ENCODE peak calls at places on chromosomes 4 and X, in nine cellular contexts. S is caudate nucleus, N is choroid plexus epithelial cell, L is NCI-H345, P is HFFc6, R is MV-4-11, U is pancreas, W is T-cell, D is activated T-helper 1 cell treated with Interleukin-2 at 50 U/mL for 16 hours. X is an unnamed sample.

GRCh38 chr4:111283066-111283677 is 660.3 kb upstream of the PITX2 start:
- DNase-seq in N (peak), W (no peak), U (peak), P (peak), R (peak), D (no peak), S (no peak), L (peak), X (no peak)

GRCh38 chrX:20432746-20433374 is 166.2 kb upstream of the RPS6KA3 start:
- DNase-seq in N (peak), R (peak), L (no peak), P (no peak), W (no peak), D (no peak), U (no peak), S (no peak), X (no peak)

GRCh38 chrX:107935664-107936433 is 46.3 kb downstream of the TEX13B start:
- DNase-seq in S (no peak), N (peak), L (peak), R (no peak), D (no peak), P (no peak), W (no peak), U (peak), X (no peak)

GRCh38 chr4:64784125-64784524 is 374.9 kb upstream of the TECRL start:
- DNase-seq in P (no peak), D (no peak), U (no peak), R (no peak), L (peak), S (no peak), N (peak), W (no peak), X (no peak)

GRCh38 chr4:73662709-73663546 is 42.7 kb upstream of the RASSF6 start:
- DNase-seq in D (no peak), P (peak), S (no peak), W (no peak), U (no peak), N (peak), R (peak), L (peak), X (peak)

GRCh38 chr4:164097119-164097518 is 602.6 kb downstream of the TMA16 start:
- DNase-seq in D (no peak), P (no peak), W (no peak), S (no peak), R (no peak), L (no peak), N (no peak), U (no peak), X (no peak)

GRCh38 chr4:47968847-47969246 is 47.6 kb downstream of the CNGA1 start:
- DNase-seq in R (no peak), W (no peak), L (no peak), U (no peak), D (no peak), N (no peak), P (no peak), S (no peak), X (no peak)

GRCh38 chrX:17788956-17789562 is 51.8 kb downstream of the SCML1 start:
- DNase-seq in L (no peak), S (no peak), W (no peak), P (no peak), N (no peak), U (no peak), R (no peak), D (no peak), X (no peak)

GRCh38 chr4:52659722-52660261 is 691 bp upstream of the USP46 start:
- DNase-seq in R (no peak), L (peak), U (peak), P (no peak), N (peak), W (no peak), S (peak), D (no peak), X (no peak)

GRCh38 chrX:5898463-5898862 is 330.2 kb downstream of the NLGN4X start:
- DNase-seq in D (no peak), P (no peak), N (no peak), L (no peak), S (no peak), W (no peak), U (no peak), R (no peak), X (no peak)

GRCh38 chrX:112313201-112313600 is 230.6 kb upstream of the TRPC5 start:
- DNase-seq in L (no peak), N (no peak), W (no peak), D (no peak), R (no peak), S (no peak), U (no peak), P (no peak), X (no peak)

GRCh38 chr4:82645868-82646267 is 84.1 kb upstream of the TMEM150C start:
- DNase-seq in N (no peak), R (no peak), W (no peak), P (no peak), U (no peak), S (no peak), D (no peak), L (no peak), X (no peak)

GRCh38 chrX:148517191-148517590 is 16.8 kb downstream of the AFF2 start:
- DNase-seq in R (peak), S (no peak), W (no peak), U (no peak), L (no peak), D (no peak), P (no peak), N (no peak), X (no peak)

GRCh38 chr4:114081783-114082182 is 102.3 kb upstream of the ARSJ start:
- DNase-seq in P (no peak), W (no peak), D (no peak), S (no peak), L (no peak), R (no peak), N (no peak), U (no peak), X (no peak)

GRCh38 chr4:81032805-81033684 is 2.5 kb downstream of the BMP3 start:
- DNase-seq in W (no peak), D (no peak), S (no peak), R (no peak), U (no peak), N (no peak), P (no peak), L (peak), X (peak)

GRCh38 chrX:97363843-97364242 is 480.1 kb downstream of the RPA4 start:
- DNase-seq in S (no peak), R (no peak), U (no peak), D (no peak), P (no peak), N (no peak), W (no peak), L (no peak), X (no peak)

GRCh38 chr4:107468812-107469211 is 251.2 kb downstream of the PAPSS1 start:
- DNase-seq in P (no peak), W (no peak), S (no peak), L (no peak), U (no peak), R (no peak), D (no peak), N (no peak), X (no peak)

GRCh38 chr4:132557660-132558059 is 591.4 kb upstream of the PCDH10 start:
- DNase-seq in L (no peak), D (no peak), W (no peak), R (no peak), S (no peak), U (no peak), N (peak), P (peak), X (no peak)

GRCh38 chr4:143286733-143287570 is 49.7 kb upstream of the GAB1 start:
- DNase-seq in L (no peak), U (no peak), N (peak), R (no peak), D (no peak), P (peak), S (no peak), W (no peak), X (no peak)

GRCh38 chrX:2324116-2324515 is 176.7 kb downstream of the DHRSX start:
- DNase-seq in L (no peak), W (no peak), D (no peak), S (no peak), U (no peak), N (no peak), R (no peak), P (no peak), X (no peak)

GRCh38 chrX:53000447-53001208 is 42.3 kb upstream of the FAM156A start:
- DNase-seq in R (no peak), D (no peak), N (no peak), U (no peak), L (no peak), S (no peak), P (no peak), W (no peak), X (no peak)

GRCh38 chr4:123555500-123556273 is 159.1 kb downstream of the SPRY1 start:
- DNase-seq in D (no peak), P (no peak), W (no peak), R (peak), N (peak), S (no peak), U (peak), L (no peak), X (no peak)

GRCh38 chr4:101349346-101350064 is 2.2 kb upstream of the PPP3CA start:
- DNase-seq in N (no peak), R (no peak), D (no peak), W (no peak), S (no peak), P (no peak), U (peak), L (peak), X (peak)

GRCh38 chr4:14110407-14110806 is 482.9 kb upstream of the BOD1L1 start:
- DNase-seq in D (no peak), P (peak), L (no peak), N (peak), W (no peak), S (no peak), R (no peak), U (no peak), X (no peak)

GRCh38 chrX:79161655-79162054 is 17.2 kb downstream of the GPR174 start:
- DNase-seq in L (no peak), U (no peak), P (no peak), R (peak), W (peak), S (no peak), D (peak), N (no peak), X (no peak)

GRCh38 chr4:121168865-121169281 is 4.8 kb upstream of the TNIP3 start:
- DNase-seq in W (no peak), R (peak), U (no peak), P (no peak), L (no peak), D (no peak), S (no peak), N (no peak), X (no peak)

GRCh38 chr4:40134206-40134917 is 62.5 kb upstream of the RHOH start:
- DNase-seq in N (no peak), L (no peak), S (no peak), D (no peak), U (no peak), R (no peak), P (no peak), W (no peak), X (no peak)

GRCh38 chr4:121072836-121073362 is 564 bp upstream of the NDNF start:
- DNase-seq in P (no peak), U (no peak), S (no peak), W (no peak), N (peak), D (no peak), R (peak), L (peak), X (no peak)

GRCh38 chrX:48945517-48946348 is 11.7 kb downstream of the OTUD5 start:
- DNase-seq in S (peak), D (peak), N (peak), L (peak), U (peak), P (peak), R (peak), W (peak), X (no peak)

GRCh38 chr4:139453041-139453370 is 915 bp upstream of the RAB33B start:
- DNase-seq in U (no peak), R (peak), P (peak), W (peak), N (peak), L (peak), D (peak), S (peak), X (peak)

GRCh38 chr4:183797445-183798248 is 107.5 kb upstream of the STOX2 start:
- DNase-seq in U (peak), R (no peak), S (no peak), L (peak), W (no peak), P (no peak), N (peak), D (no peak), X (no peak)

GRCh38 chr4:47692691-47693090 is 145.2 kb downstream of the CORIN start:
- DNase-seq in S (no peak), P (no peak), R (no peak), L (peak), U (no peak), D (no peak), W (no peak), N (no peak), X (no peak)

GRCh38 chr4:168893807-168894206 is 116.2 kb downstream of the CBR4 start:
- DNase-seq in S (no peak), L (no peak), R (no peak), D (no peak), W (no peak), U (no peak), P (no peak), N (no peak), X (no peak)

GRCh38 chrX:124378643-124379042 is 32.3 kb downstream of the SH2D1A start:
- DNase-seq in U (no peak), N (no peak), D (no peak), L (no peak), P (no peak), S (no peak), W (no peak), R (no peak), X (no peak)

GRCh38 chr4:23819041-23819511 is 70.8 kb downstream of the PPARGC1A start:
- DNase-seq in W (no peak), P (no peak), L (peak), U (no peak), D (no peak), S (no peak), N (peak), R (no peak), X (peak)

GRCh38 chrX:39253551-39253950 is 452.3 kb downstream of the MID1IP1 start:
- DNase-seq in R (no peak), S (no peak), L (no peak), D (no peak), U (no peak), W (no peak), P (no peak), N (no peak), X (no peak)

GRCh38 chr4:156378053-156378665 is 424.5 kb upstream of the CTSO start:
- DNase-seq in S (no peak), P (peak), R (peak), D (no peak), W (no peak), N (peak), U (no peak), L (no peak), X (no peak)

X was measured in DMS79 treated with DMSO at 0.1 percent for 48 hours.